ENCODE peak calls at places on chromosomes 7 and 10, in four cellular contexts. M, F, H and S are unnamed samples.

GRCh38 chr10:77156406-77156879 is 481.2 kb downstream of the KCNMA1 start:
- DNase-seq in M (no peak), F (no peak), H (no peak), S (no peak)

GRCh38 chr10:12769326-12770044 is 232.0 kb downstream of the CCDC3 start:
- DNase-seq in M (no peak), F (no peak), H (no peak), S (no peak)

GRCh38 chr7:1086588-1087461 is 1.1 kb upstream of the GPER1 start:
- DNase-seq in M (peak), F (peak), H (peak), S (peak)

GRCh38 chr10:55629792-55630490 is 731.1 kb downstream of the ZWINT start:
- DNase-seq in M (no peak), F (no peak), H (no peak), S (peak)

GRCh38 chr7:21256310-21256877 is 171.5 kb upstream of the SP4 start:
- DNase-seq in M (no peak), F (no peak), H (peak), S (peak)

GRCh38 chr7:115015619-115016018 is 93.7 kb downstream of the MDFIC start:
- DNase-seq in M (no peak), F (no peak), H (no peak), S (no peak)

GRCh38 chr10:42986618-42987017 is 90.3 kb upstream of the RET start:
- DNase-seq in M (no peak), F (no peak), H (no peak), S (no peak)

GRCh38 chr10:53356616-53357349 is 584.2 kb upstream of the MBL2 start:
- DNase-seq in M (no peak), F (no peak), H (no peak), S (no peak)

GRCh38 chr7:85737426-85737825 is 550.6 kb upstream of the SEMA3D start:
- DNase-seq in M (no peak), F (no peak), H (no peak), S (no peak)

GRCh38 chr10:96339956-96340904 is 18.6 kb downstream of the OPALIN start:
- DNase-seq in M (peak), F (peak), H (peak), S (peak)

GRCh38 chr7:101924171-101924570 is 106.7 kb downstream of the CUX1 start:
- DNase-seq in M (no peak), F (no peak), H (no peak), S (no peak)